ENCODE peak calls at places on chromosomes 11 and 22, in eight cellular contexts. R is ovary; W is non-pigmented ciliary epithelial cell; X is amygdala; K is stimulated activated CD8-positive, alpha-beta memory T cell treated with anti-CD3 and anti-CD28 coated beads, Interleukin-7, amount 100 ng/mL, for 4 hours; Q is stimulated activated CD4-positive, alpha-beta T cell treated with anti-CD3 and anti-CD28 coated beads, Interleukin-4, amount 100 ng/mL, for 4 hours; G is AG09309; I is ACHN. J is an unnamed sample.

GRCh38 chr11:70597751-70598377 is 199.5 kb downstream of the CTTN start:
- DNase-seq in K (no peak), Q (no peak), R (no peak), G (no peak), I (no peak), X (no peak), W (no peak), J (no peak)

GRCh38 chr11:64711138-64711943 is 11.7 kb downstream of the NRXN2 start:
- DNase-seq in K (no peak), G (no peak), W (no peak), Q (no peak), R (no peak), X (no peak), I (no peak), J (no peak)

GRCh38 chr11:133986545-133986944 is 29.8 kb upstream of the IGSF9B start:
- DNase-seq in W (no peak), G (no peak), R (no peak), Q (no peak), X (no peak), I (no peak), K (no peak), J (no peak)

GRCh38 chr11:111000400-111001090 is 245.0 kb upstream of the POU2AF2 start:
- DNase-seq in I (no peak), W (no peak), X (no peak), Q (no peak), R (no peak), G (no peak), K (no peak), J (peak; percentile 76)

GRCh38 chr22:46171940-46172339 is 21.6 kb downstream of the PPARA start:
- DNase-seq in G (peak; percentile 62), R (peak; percentile 61), Q (no peak), X (no peak), I (no peak), W (no peak), K (no peak), J (peak; percentile 49)

GRCh38 chr11:110734790-110735189 is 22.6 kb upstream of the ARHGAP20 start:
- DNase-seq in X (no peak), I (no peak), W (no peak), G (no peak), K (no peak), Q (no peak), R (no peak), J (no peak)

GRCh38 chr11:129391350-129391749 is 15.7 kb downstream of the BARX2 start:
- DNase-seq in I (no peak), G (no peak), K (no peak), X (no peak), R (no peak), Q (no peak), W (no peak), J (no peak)

GRCh38 chr11:111064118-111064517 is 181.4 kb upstream of the POU2AF2 start:
- DNase-seq in Q (no peak), X (peak; percentile 57), I (no peak), G (peak; percentile 37), K (no peak), R (no peak), W (peak; percentile 41), J (peak; percentile 93)

GRCh38 chr11:23540101-23540561 is 679.9 kb upstream of the CCDC179 start:
- DNase-seq in R (no peak), X (no peak), W (no peak), Q (no peak), G (no peak), K (no peak), I (peak; percentile 47), J (peak; percentile 73)

GRCh38 chr11:111353776-111354600 is 25.1 kb downstream of the POU2AF1 start:
- DNase-seq in K (no peak), X (no peak), G (no peak), Q (no peak), I (no peak), R (no peak), W (no peak), J (no peak)

GRCh38 chr11:76768091-76769047 is 14.8 kb upstream of the TSKU start:
- DNase-seq in K (no peak), G (no peak), I (no peak), X (peak; percentile 7), R (peak; percentile 63), Q (no peak), W (no peak), J (peak; percentile 39)

GRCh38 chr22:30649430-30650007 is 13.9 kb downstream of the SLC35E4 start:
- DNase-seq in G (no peak), W (no peak), K (peak; percentile 87), I (peak; percentile 80), X (no peak), Q (peak; percentile 84), R (peak; percentile 27), J (peak; percentile 70)

GRCh38 chr11:130071211-130071712 is 1.6 kb downstream of the APLP2 start:
- DNase-seq in K (no peak), W (no peak), X (no peak), G (no peak), R (no peak), Q (no peak), I (peak; percentile 39), J (no peak)

GRCh38 chr22:42269407-42270177 is 861 bp downstream of the TCF20 start:
- DNase-seq in R (peak; percentile 47), X (no peak), Q (peak; percentile 64), I (peak; percentile 49), K (peak; percentile 64), G (no peak), W (no peak), J (peak; percentile 10)

GRCh38 chr11:65440831-65441499 is 18.4 kb downstream of the NEAT1 start:
- DNase-seq in W (no peak), X (no peak), G (no peak), R (no peak), K (no peak), I (peak; percentile 21), Q (no peak), J (peak; percentile 31)

GRCh38 chr22:17811119-17811518 is 36.9 kb upstream of the BID start:
- DNase-seq in Q (no peak), I (no peak), R (no peak), K (no peak), G (no peak), X (no peak), W (no peak), J (no peak)

GRCh38 chr11:78560066-78560597 is 14.5 kb downstream of the NARS2 start:
- DNase-seq in X (no peak), Q (no peak), W (no peak), G (no peak), I (no peak), K (no peak), R (no peak), J (no peak)

GRCh38 chr11:3183523-3183922 is 18.4 kb upstream of the OSBPL5 start:
- DNase-seq in I (no peak), W (no peak), X (no peak), Q (no peak), K (no peak), G (no peak), R (no peak), J (no peak)

GRCh38 chr11:2686360-2687222 is 13.2 kb downstream of the KCNQ1OT1 start:
- DNase-seq in R (peak; percentile 7), W (no peak), X (no peak), I (no peak), Q (no peak), K (no peak), G (no peak), J (peak; percentile 72)

GRCh38 chr11:31509017-31509411 is 408 bp downstream of the IMMP1L start:
- DNase-seq in G (no peak), R (no peak), W (no peak), X (no peak), K (no peak), I (peak; percentile 19), Q (no peak), J (no peak)

GRCh38 chr11:60870733-60871377 is 3.5 kb downstream of the ZP1 start:
- DNase-seq in G (no peak), X (no peak), K (no peak), Q (no peak), I (no peak), W (no peak), R (no peak), J (no peak)

GRCh38 chr11:48172818-48173609 is 43.6 kb upstream of the OR4B1 start:
- DNase-seq in W (no peak), R (peak; percentile 54), G (peak; percentile 31), K (peak; percentile 16), X (peak; percentile 50), I (peak; percentile 53), Q (peak; percentile 60), J (peak; percentile 65)

GRCh38 chr11:97269527-97269926 is 879.7 kb downstream of the JRKL start:
- DNase-seq in I (peak; percentile 33), G (no peak), X (no peak), Q (no peak), K (no peak), W (no peak), R (no peak), J (no peak)

GRCh38 chr11:112162761-112163669 is 879 bp downstream of the IL18 start:
- DNase-seq in K (no peak), G (no peak), R (no peak), W (no peak), Q (no peak), X (no peak), I (no peak), J (no peak)

GRCh38 chr11:67278939-67279588 is 10.0 kb upstream of the ANKRD13D start:
- DNase-seq in G (no peak), W (no peak), Q (no peak), R (no peak), X (no peak), K (no peak), I (no peak), J (no peak)

GRCh38 chr22:36921309-36922096 is 8.1 kb downstream of the CSF2RB start:
- DNase-seq in Q (no peak), R (no peak), X (no peak), G (no peak), I (no peak), K (no peak), W (no peak), J (no peak)

GRCh38 chr11:128759597-128759996 is 65.7 kb downstream of the FLI1 start:
- DNase-seq in R (no peak), Q (no peak), G (no peak), I (no peak), X (no peak), K (no peak), W (peak; percentile 75), J (no peak)

GRCh38 chr11:126416542-126417090 is 61.1 kb downstream of the ST3GAL4 start:
- DNase-seq in W (peak; percentile 43), Q (peak; percentile 76), X (peak; percentile 86), R (peak; percentile 95), K (peak; percentile 68), G (no peak), I (no peak), J (no peak)

GRCh38 chr11:82041764-82042163 is 691.9 kb downstream of the FAM181B start:
- DNase-seq in X (no peak), K (no peak), G (no peak), I (no peak), W (no peak), Q (no peak), R (no peak), J (no peak)

GRCh38 chr11:18064035-18064434 is 18.0 kb upstream of the TPH1 start:
- DNase-seq in X (no peak), G (no peak), R (no peak), W (no peak), K (no peak), I (no peak), Q (no peak), J (no peak)

GRCh38 chr11:75428301-75428724 is 4.7 kb downstream of the KLHL35 start:
- DNase-seq in W (peak; percentile 70), I (no peak), G (no peak), R (peak; percentile 87), K (peak; percentile 39), Q (peak; percentile 63), X (peak; percentile 86), J (peak; percentile 95)

GRCh38 chr11:32833921-32834320 is 4.2 kb downstream of the PRRG4 start:
- DNase-seq in G (no peak), W (no peak), I (no peak), X (no peak), K (no peak), Q (no peak), R (no peak), J (no peak)

GRCh38 chr11:121358775-121359174 is 66.2 kb downstream of the SC5D start:
- DNase-seq in R (no peak), G (no peak), W (no peak), X (no peak), Q (no peak), I (no peak), K (no peak), J (no peak)

GRCh38 chr22:37171662-37172061 is 16.4 kb downstream of the C1QTNF6 start:
- DNase-seq in W (no peak), K (no peak), Q (no peak), X (no peak), R (no peak), I (no peak), G (no peak), J (no peak)

J was measured in myocyte.